ENCODE peak calls at places on chromosome X, in seven cellular contexts. S is mesendoderm, T is IMR-90, K is GM23248, E is mesenchymal stem cell, P is MM.1S, M is Karpas-422. I is an unnamed sample.
A peak's percentile ranks its signal among the peaks of the same experiment; 100 is the strongest.

GRCh38 chrX:150270622-150271021 is 92.5 kb upstream of the MAMLD1 start:
- DNase-seq in E (no peak), S (no peak), M (no peak), P (no peak), K (no peak), T (no peak), I (no peak)

GRCh38 chrX:126165401-126165720 is 728 bp downstream of the DCAF12L2 start:
- DNase-seq in M (no peak), K (no peak), E (no peak), S (no peak), T (no peak), P (no peak), I (no peak)

GRCh38 chrX:53433651-53434639 is at the start of gene HSD17B10:
- DNase-seq in S (peak; percentile 90), M (peak; percentile 96), P (peak; percentile 90), T (peak; percentile 64), K (peak; percentile 94), E (peak; percentile 83), I (peak; percentile 87)

GRCh38 chrX:27085346-27085745 is 377.8 kb downstream of the PPP4R3C start:
- DNase-seq in M (no peak), T (no peak), K (no peak), S (no peak), P (no peak), E (no peak), I (no peak)

GRCh38 chrX:103530540-103530939 is 11.3 kb upstream of the RAB40A start:
- DNase-seq in E (no peak), S (no peak), T (peak; percentile 6), K (peak; percentile 47), P (no peak), M (no peak), I (no peak)

GRCh38 chrX:130645955-130646583 is 244.3 kb downstream of the RBMX2 start:
- DNase-seq in M (no peak), S (no peak), E (no peak), T (no peak), K (no peak), P (no peak), I (no peak)

GRCh38 chrX:69285881-69286545 is 120.8 kb upstream of the PJA1 start:
- DNase-seq in K (peak; percentile 57), E (peak; percentile 24), M (peak; percentile 80), P (peak; percentile 39), S (no peak), T (no peak), I (peak; percentile 55)

GRCh38 chrX:25600776-25601175 is 537.4 kb upstream of the MAGEB18 start:
- DNase-seq in T (peak; percentile 6), M (no peak), S (no peak), E (no peak), P (no peak), K (no peak), I (no peak)

GRCh38 chrX:45422216-45422925 is 221.7 kb upstream of the DIPK2B start:
- DNase-seq in K (peak; percentile 39), S (no peak), P (no peak), T (no peak), E (peak; percentile 41), M (no peak), I (no peak)

GRCh38 chrX:150944233-150944632 is 38.9 kb upstream of the HMGB3 start:
- DNase-seq in T (no peak), S (no peak), P (no peak), K (no peak), M (no peak), E (no peak), I (no peak)

GRCh38 chrX:113157496-113157895 is 316.9 kb upstream of the AMOT start:
- DNase-seq in E (no peak), S (peak; percentile 2), P (no peak), T (no peak), K (no peak), M (peak; percentile 56), I (no peak)

DNA sequence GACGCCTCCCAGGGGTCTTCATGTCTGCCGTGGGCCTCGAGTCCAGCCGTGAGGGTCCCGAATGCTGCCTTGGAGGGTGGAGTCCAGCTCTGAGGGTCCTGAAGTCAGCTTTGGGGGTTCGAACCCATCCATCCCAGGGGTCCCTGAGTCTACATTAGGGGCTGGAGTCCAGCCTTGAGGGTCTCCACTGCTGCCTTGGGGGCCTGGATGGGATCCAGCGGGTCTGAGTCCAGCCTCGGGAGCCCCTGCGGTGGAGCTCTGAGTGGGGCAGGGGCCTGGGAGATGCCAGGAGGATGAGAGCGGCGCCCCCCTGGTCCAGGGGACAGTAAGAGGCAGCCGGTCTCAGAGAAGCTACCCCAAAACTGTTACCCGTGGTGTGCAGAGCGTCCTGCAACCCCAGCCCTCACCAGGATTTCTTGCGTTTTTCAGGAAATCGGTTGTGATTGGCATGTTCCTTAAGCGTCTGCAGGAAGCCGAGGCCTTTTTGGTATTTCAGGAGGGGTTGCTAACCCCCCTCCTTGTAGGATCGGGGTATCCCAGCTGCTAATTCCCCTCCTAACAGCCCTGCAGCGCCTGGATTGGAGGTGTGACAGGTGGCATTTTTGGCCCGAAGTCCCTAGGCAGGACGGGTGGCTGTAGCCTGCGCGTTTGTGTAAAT is 1.7 kb upstream of the GTPBP6 start:
- DNase-seq in T (peak; percentile 10), S (no peak), E (peak; percentile 28), M (no peak), P (no peak), K (peak; percentile 46), I (no peak)
- H3K9ac ChIP-seq in T (peak overlapping the region; percentile 80), S (peak overlapping the region; percentile 97), E (peak overlapping the region; percentile 96), M (peak overlapping the region; percentile 100), P (peak overlapping the region; percentile 94), K (peak overlapping the region; percentile 91), I (peak overlapping the region; percentile 94)

DNA sequence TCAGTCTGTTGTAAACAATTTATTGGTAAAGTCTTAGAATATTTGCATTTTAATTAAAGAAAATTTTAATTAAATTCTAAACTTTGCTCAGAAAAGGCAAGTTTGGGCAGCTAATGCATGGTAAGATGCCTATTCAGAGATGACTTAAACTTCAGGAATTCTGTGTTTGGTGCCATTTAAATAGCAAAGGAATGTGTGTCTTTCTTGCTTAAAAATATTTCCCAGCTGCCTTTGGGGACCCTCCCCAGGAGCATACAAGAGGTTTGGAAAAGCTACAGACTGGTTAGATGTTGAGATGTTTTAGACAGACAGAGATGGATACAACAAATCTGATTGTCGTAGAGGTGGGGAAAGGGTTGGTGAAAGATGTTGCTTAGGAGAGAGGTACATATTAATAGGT is 36.5 kb downstream of the AFF2 start:
- DNase-seq in M (no peak), S (peak; percentile 8), K (peak; percentile 34), E (no peak), P (no peak), T (no peak), I (no peak)
- H3K4me1 ChIP-seq in M (peaks cover 95% of the 10 kb centered on the region), S (no peaks in the 10 kb centered on the region), K (peaks cover 13% of the 10 kb centered on the region), E (no peaks in the 10 kb centered on the region), P (no peaks in the 10 kb centered on the region), T (no peaks in the 10 kb centered on the region), I (no peaks in the 10 kb centered on the region)

GRCh38 chrX:39760930-39761329 is 336.8 kb downstream of the BCOR start:
- DNase-seq in E (no peak), K (no peak), T (no peak), S (no peak), P (no peak), M (no peak), I (no peak)

GRCh38 chrX:39759526-39760224 is 338.1 kb downstream of the BCOR start:
- DNase-seq in K (peak; percentile 56), T (peak; percentile 78), E (peak; percentile 63), P (no peak), S (no peak), M (peak; percentile 28), I (no peak)

GRCh38 chrX:39756086-39756883 is 341.5 kb downstream of the BCOR start:
- DNase-seq in E (no peak), T (no peak), P (no peak), K (no peak), S (no peak), M (no peak), I (no peak)

GRCh38 chrX:39757971-39758370 is 339.8 kb downstream of the BCOR start:
- DNase-seq in K (peak; percentile 51), P (no peak), T (peak; percentile 68), M (no peak), E (peak; percentile 22), S (peak; percentile 70), I (no peak)

GRCh38 chrX:39758791-39759525 is 338.8 kb downstream of the BCOR start:
- DNase-seq in E (no peak), S (no peak), K (no peak), P (no peak), T (no peak), M (peak; percentile 31), I (no peak)
- H3K9ac ChIP-seq in E (no peak overlapping the region), S (no peak overlapping the region), K (no peak overlapping the region), P (no peak overlapping the region), T (no peak overlapping the region), M (no peak overlapping the region), I (no peak overlapping the region)

GRCh38 chrX:72270316-72270866 is 6.7 kb downstream of the RPS4X start:
- DNase-seq in M (no peak), S (no peak), E (no peak), K (no peak), T (no peak), P (no peak), I (no peak)

GRCh38 chrX:72271812-72272211 is 5.2 kb downstream of the RPS4X start:
- DNase-seq in M (no peak), K (no peak), E (no peak), P (no peak), T (no peak), S (no peak), I (no peak)

GRCh38 chrX:72271091-72271490 is 6.0 kb downstream of the RPS4X start:
- DNase-seq in M (no peak), T (no peak), S (no peak), P (no peak), K (peak; percentile 37), E (no peak), I (no peak)

GRCh38 chrX:72268601-72269365 is 8.3 kb downstream of the RPS4X start:
- DNase-seq in S (no peak), K (peak; percentile 75), M (no peak), E (peak; percentile 67), P (no peak), T (peak; percentile 92), I (no peak)

DNA sequence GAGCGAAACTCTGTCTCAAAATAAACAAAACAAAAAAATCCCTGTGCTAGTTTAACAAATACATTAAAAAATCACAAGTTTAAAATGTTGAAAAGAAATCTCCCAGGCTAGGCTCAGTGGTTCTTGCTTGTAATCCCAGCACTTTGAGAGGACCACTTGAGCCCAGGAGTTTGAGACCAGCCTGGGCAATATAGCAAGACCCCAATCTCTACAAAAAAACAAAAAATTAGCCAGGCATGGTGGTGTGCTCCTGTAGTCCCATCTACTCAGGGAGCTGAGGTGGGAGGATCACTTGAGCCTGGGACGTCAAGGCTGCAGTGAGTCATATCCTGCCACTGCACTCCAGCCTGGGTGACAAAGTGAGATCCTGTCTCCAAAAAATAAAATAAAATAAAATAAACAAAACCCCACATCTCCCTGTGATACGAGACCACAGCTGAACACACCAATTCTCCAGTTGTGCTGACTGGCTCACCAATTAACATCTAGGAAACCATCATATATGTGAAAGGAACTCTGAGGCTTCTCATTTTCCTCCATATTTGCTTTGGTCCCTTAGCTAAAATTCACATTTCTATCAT is 7.3 kb downstream of the RPS4X start:
- DNase-seq in P (no peak), T (peak; percentile 83), M (no peak), K (peak; percentile 59), E (peak; percentile 69), S (no peak), I (no peak)
- H3K4me1 ChIP-seq in P (no peaks in the 10 kb centered on the region), T (peaks cover 31% of the 10 kb centered on the region), M (peaks cover 7% of the 10 kb centered on the region), K (peaks cover 41% of the 10 kb centered on the region), E (peaks cover 11% of the 10 kb centered on the region), S (no peaks in the 10 kb centered on the region), I (peaks cover 12% of the 10 kb centered on the region)

DNA sequence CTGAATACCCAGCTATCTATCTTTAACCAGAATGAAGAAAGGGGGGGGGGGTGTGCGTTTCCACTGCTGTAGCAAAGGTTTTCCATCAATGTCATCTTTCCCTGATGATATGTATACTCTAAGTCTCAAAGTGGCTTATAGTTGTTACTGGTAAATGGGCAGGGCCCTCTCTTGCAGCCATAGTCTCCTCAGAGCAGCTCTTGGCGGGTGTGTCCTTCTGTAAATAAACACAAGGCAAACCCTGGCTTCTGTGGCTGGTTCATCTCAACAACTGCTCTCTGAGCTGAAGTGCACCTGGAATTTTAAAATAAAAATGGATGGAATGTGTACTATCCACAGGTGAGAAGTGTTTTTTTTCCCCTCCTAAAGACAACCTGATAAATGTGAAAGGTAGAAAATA is 57.5 kb upstream of the SCML1 start:
- DNase-seq in T (no peak), P (no peak), M (no peak), E (no peak), S (no peak), K (no peak), I (no peak)
- H3K9ac ChIP-seq in T (no peak overlapping the region), P (no peak overlapping the region), M (no peak overlapping the region), E (no peak overlapping the region), S (no peak overlapping the region), K (no peak overlapping the region), I (no peak overlapping the region)